ENCODE peak calls at places on chromosomes 13 and 19, in eight cellular contexts. Y, Q, N, X, H, I, M and G are unnamed samples.
A peak's percentile ranks its signal among the peaks of the same experiment; 100 is the strongest.

GRCh38 chr19:42052241-42052863 is 17.7 kb downstream of the GRIK5 start:
- DNase-seq in Y (no peak), Q (peak; percentile 47), N (no peak), X (no peak), H (peak; percentile 85), I (no peak), M (no peak), G (no peak)

GRCh38 chr19:5665781-5666513 is 14.4 kb downstream of the MICOS13 start:
- DNase-seq in Y (no peak), Q (no peak), N (no peak), X (no peak), H (no peak), I (no peak), M (no peak), G (no peak)

GRCh38 chr13:51874651-51875050 is 12.9 kb downstream of the CCDC70 start:
- DNase-seq in Y (no peak), Q (peak; percentile 13), N (no peak), X (no peak), H (no peak), I (no peak), M (no peak), G (no peak)

GRCh38 chr13:63838366-63839110 is 2422.9 kb upstream of the PCDH20 start:
- DNase-seq in Y (no peak), Q (no peak), N (no peak), X (no peak), H (no peak), I (no peak), M (no peak), G (no peak)

GRCh38 chr19:48866692-48867091 is 1.7 kb downstream of the PLEKHA4 start:
- DNase-seq in Y (no peak), Q (no peak), N (no peak), X (no peak), H (no peak), I (no peak), M (no peak), G (no peak)

GRCh38 chr19:518292-519231 is 11.3 kb downstream of the TPGS1 start:
- DNase-seq in Y (no peak), Q (no peak), N (peak; percentile 37), X (no peak), H (peak; percentile 72), I (peak; percentile 46), M (no peak), G (no peak)

GRCh38 chr19:30752876-30753275 is 380.7 kb downstream of the ZNF536 start:
- DNase-seq in Y (no peak), Q (no peak), N (no peak), X (no peak), H (no peak), I (no peak), M (no peak), G (no peak)

GRCh38 chr13:45781553-45782326 is 69.8 kb downstream of the SIAH3 start:
- DNase-seq in Y (peak; percentile 5), Q (peak; percentile 87), N (no peak), X (no peak), H (no peak), I (no peak), M (peak; percentile 80), G (peak; percentile 35)

GRCh38 chr19:39341122-39341719 is 1.0 kb upstream of the SAMD4B start:
- DNase-seq in Y (peak; percentile 20), Q (no peak), N (no peak), X (no peak), H (peak; percentile 27), I (no peak), M (peak; percentile 32), G (peak; percentile 18)